ENCODE peak calls at places on chromosomes 16 and 17, in eight cellular contexts. E is stimulated activated naive CD8-positive, alpha-beta T cell treated with anti-CD3 and anti-CD28 coated beads, Interleukin-15, amount 100 ng/mL, for 72 hours; Y is NCI-H187; Q is stomach; B is RPMI8226; A is choroid plexus epithelial cell; K is posterior vena cava; W is M059J. T is an unnamed sample.

GRCh38 chr16:72195609-72196008 is 23.7 kb upstream of the PMFBP1 start:
- DNase-seq in Q (no peak), A (peak), E (no peak), B (no peak), W (no peak), K (no peak), Y (no peak), T (no peak)

GRCh38 chr16:48188449-48189102 is 32.8 kb upstream of the ABCC12 start:
- DNase-seq in B (no peak), A (no peak), Q (no peak), K (no peak), E (no peak), Y (no peak), W (no peak), T (peak)

GRCh38 chr16:66476328-66477027 is 49.4 kb downstream of the BEAN1 start:
- DNase-seq in W (peak), Q (no peak), B (peak), E (peak), Y (no peak), K (no peak), A (peak), T (peak)

GRCh38 chr16:1688807-1689560 is 10.9 kb downstream of the JPT2 start:
- DNase-seq in Y (no peak), E (no peak), W (peak), B (no peak), K (no peak), A (peak), Q (peak), T (peak)

GRCh38 chr17:82647593-82648164 is 565 bp downstream of the WDR45B start:
- DNase-seq in K (peak), A (no peak), B (peak), Y (no peak), W (peak), E (peak), Q (peak), T (no peak)

GRCh38 chr16:89658221-89658879 is 714 bp downstream of the SPATA33 start:
- DNase-seq in Y (no peak), Q (peak), K (no peak), W (peak), A (peak), B (peak), E (no peak), T (no peak)

GRCh38 chr17:31758646-31759045 is 100.4 kb downstream of the COPRS start:
- DNase-seq in A (no peak), K (no peak), Y (no peak), E (no peak), W (peak), B (no peak), Q (no peak), T (peak)

GRCh38 chr17:81125573-81126081 is 39.7 kb upstream of the PVALEF start:
- DNase-seq in A (no peak), Q (no peak), K (no peak), B (peak), W (peak), E (no peak), Y (no peak), T (no peak)

GRCh38 chr17:50209472-50210248 is 8.2 kb upstream of the COL1A1 start:
- DNase-seq in E (no peak), B (no peak), Y (no peak), A (peak), Q (peak), K (peak), W (peak), T (peak)

GRCh38 chr17:56230660-56231059 is 77.4 kb downstream of the ANKFN1 start:
- DNase-seq in Y (no peak), W (peak), Q (no peak), B (no peak), E (no peak), K (no peak), A (no peak), T (no peak)

GRCh38 chr17:6712058-6712853 is 913 bp downstream of the SLC13A5 start:
- DNase-seq in A (peak), K (no peak), Y (no peak), W (peak), B (no peak), Q (no peak), E (no peak), T (peak)

GRCh38 chr16:11684231-11685025 is 16.2 kb downstream of the SNN start:
- DNase-seq in B (peak), Q (no peak), A (no peak), Y (no peak), W (no peak), E (no peak), K (no peak), T (no peak)

GRCh38 chr17:46023783-46024388 is 24.8 kb downstream of the STH start:
- DNase-seq in B (no peak), Y (no peak), A (no peak), W (no peak), E (no peak), Q (no peak), K (no peak), T (no peak)

GRCh38 chr17:49576906-49577650 is 1.4 kb downstream of the NXPH3 start:
- DNase-seq in A (no peak), B (no peak), K (no peak), E (no peak), Y (no peak), Q (no peak), W (no peak), T (no peak)

GRCh38 chr17:48613862-48614694 is 1.0 kb downstream of the HOXB8 start:
- DNase-seq in Y (no peak), W (peak), E (no peak), Q (no peak), K (no peak), B (no peak), A (no peak), T (peak)

GRCh38 chr17:14792751-14793150 is 472.4 kb downstream of the PMP22 start:
- DNase-seq in Q (no peak), W (peak), E (no peak), K (no peak), A (no peak), Y (no peak), B (peak), T (peak)

GRCh38 chr16:781346-782010 is 6.7 kb downstream of the RPUSD1 start:
- DNase-seq in K (no peak), Q (no peak), E (no peak), W (no peak), B (no peak), Y (no peak), A (no peak), T (peak)

GRCh38 chr16:2964416-2965223 is 545 bp downstream of the KREMEN2 start:
- DNase-seq in E (peak), A (no peak), W (peak), B (peak), Y (peak), Q (peak), K (no peak), T (no peak)

GRCh38 chr16:56355221-56355620 is 70.1 kb downstream of the AMFR start:
- DNase-seq in K (peak), B (no peak), A (no peak), W (no peak), Q (peak), E (no peak), Y (no peak), T (no peak)

GRCh38 chr16:84925092-84925772 is 86.1 kb downstream of the ZDHHC7 start:
- DNase-seq in E (peak), W (no peak), Y (no peak), K (peak), B (peak), A (peak), Q (peak), T (no peak)

GRCh38 chr17:29241015-29241963 is 5.4 kb upstream of the CRYBA1 start:
- DNase-seq in Y (no peak), Q (no peak), K (peak), B (no peak), A (peak), W (peak), E (no peak), T (peak)

T was measured in amniotic epithelial cell.